ENCODE peak calls at places on chromosomes 3 and 15, in six cellular contexts. P is heart left ventricle; S is right atrium auricular region; H is SK-N-SH; Y is activated CD8-positive, alpha-beta T cell treated with anti-CD3 and anti-CD28 coated beads for 36 hours; R is H9. F is an unnamed sample.
A peak's percentile ranks its signal among the peaks of the same experiment; 100 is the strongest.

GRCh38 chr3:14770591-14770990 is 48.2 kb upstream of the FGD5 start:
- DNase-seq in P (no peak), S (peak; percentile 44), H (peak; percentile 12), Y (no peak), R (no peak), F (no peak)

GRCh38 chr3:134598813-134599563 is 51.8 kb downstream of the KY start:
- DNase-seq in P (no peak), S (no peak), H (no peak), Y (no peak), R (no peak), F (no peak)

GRCh38 chr15:59678171-59678570 is 10.9 kb downstream of the BNIP2 start:
- DNase-seq in P (no peak), S (no peak), H (no peak), Y (no peak), R (no peak), F (no peak)

GRCh38 chr3:70871909-70872656 is 559.6 kb upstream of the MDFIC2 start:
- DNase-seq in P (no peak), S (no peak), H (no peak), Y (no peak), R (no peak), F (peak; percentile 79)

GRCh38 chr3:8840556-8840955 is 71.1 kb upstream of the OXTR start:
- DNase-seq in P (no peak), S (no peak), H (no peak), Y (no peak), R (no peak), F (peak; percentile 83)

GRCh38 chr3:55620361-55621025 is 133.4 kb upstream of the WNT5A start:
- DNase-seq in P (no peak), S (no peak), H (no peak), Y (no peak), R (peak; percentile 42), F (peak; percentile 12)

GRCh38 chr3:48656841-48657281 is 5.8 kb downstream of the CELSR3 start:
- DNase-seq in P (no peak), S (no peak), H (no peak), Y (peak; percentile 57), R (peak; percentile 69), F (no peak)

GRCh38 chr15:57732526-57733331 is 26.2 kb downstream of the POLR2M start:
- DNase-seq in P (no peak), S (peak; percentile 68), H (peak; percentile 51), Y (peak; percentile 69), R (peak; percentile 60), F (peak; percentile 54)

GRCh38 chr3:175342196-175342595 is 483.1 kb downstream of the NAALADL2 start:
- DNase-seq in P (no peak), S (no peak), H (no peak), Y (no peak), R (no peak), F (peak; percentile 48)

GRCh38 chr15:68542771-68543544 is 35.8 kb upstream of the CORO2B start:
- DNase-seq in P (peak; percentile 86), S (peak; percentile 89), H (no peak), Y (no peak), R (no peak), F (peak; percentile 85)

GRCh38 chr3:42077785-42078184 is 13.4 kb upstream of the TRAK1 start:
- DNase-seq in P (peak; percentile 63), S (no peak), H (no peak), Y (no peak), R (no peak), F (no peak)

GRCh38 chr3:27423463-27423862 is 54.3 kb upstream of the NEK10 start:
- DNase-seq in P (no peak), S (no peak), H (peak; percentile 2), Y (no peak), R (no peak), F (peak; percentile 67)

GRCh38 chr3:144301863-144302262 is 330.2 kb downstream of the DIPK2A start:
- DNase-seq in P (no peak), S (no peak), H (no peak), Y (no peak), R (no peak), F (no peak)

GRCh38 chr15:92339361-92339760 is 54.3 kb upstream of the ST8SIA2 start:
- DNase-seq in P (no peak), S (no peak), H (no peak), Y (no peak), R (no peak), F (no peak)

GRCh38 chr3:57031622-57032541 is 28.6 kb upstream of the SPATA12 start:
- DNase-seq in P (no peak), S (no peak), H (no peak), Y (no peak), R (no peak), F (no peak)

GRCh38 chr15:29452881-29453731 is 183.5 kb upstream of the NSMCE3 start:
- DNase-seq in P (no peak), S (no peak), H (no peak), Y (no peak), R (no peak), F (no peak)

GRCh38 chr15:48414015-48414414 is 82.8 kb downstream of the DUT start:
- DNase-seq in P (no peak), S (peak; percentile 82), H (no peak), Y (no peak), R (no peak), F (peak; percentile 64)

GRCh38 chr3:148643389-148643840 is 54.3 kb upstream of the AGTR1 start:
- DNase-seq in P (no peak), S (no peak), H (no peak), Y (no peak), R (no peak), F (peak; percentile 80)

GRCh38 chr15:62603757-62604156 is 438.7 kb upstream of the C2CD4B start:
- DNase-seq in P (no peak), S (no peak), H (no peak), Y (no peak), R (no peak), F (peak; percentile 34)

GRCh38 chr3:27521179-27521871 is 37.1 kb upstream of the SLC4A7 start:
- DNase-seq in P (peak; percentile 49), S (peak; percentile 65), H (no peak), Y (no peak), R (no peak), F (peak; percentile 82)

GRCh38 chr3:13676618-13677017 is 127.7 kb downstream of the FBLN2 start:
- DNase-seq in P (no peak), S (no peak), H (no peak), Y (no peak), R (no peak), F (no peak)

GRCh38 chr3:13674538-13675185 is 125.7 kb downstream of the FBLN2 start:
- DNase-seq in P (no peak), S (no peak), H (no peak), Y (no peak), R (no peak), F (no peak)

GRCh38 chr3:13671536-13672233 is 122.8 kb downstream of the FBLN2 start:
- DNase-seq in P (no peak), S (no peak), H (no peak), Y (no peak), R (no peak), F (peak; percentile 22)

GRCh38 chr3:13670292-13670691 is 121.4 kb downstream of the FBLN2 start:
- DNase-seq in P (no peak), S (no peak), H (no peak), Y (no peak), R (no peak), F (no peak)

GRCh38 chr3:13673207-13673606 is 124.3 kb downstream of the FBLN2 start:
- DNase-seq in P (no peak), S (no peak), H (no peak), Y (no peak), R (no peak), F (peak; percentile 14)
- TF ChIP-seq CTCF in P (no peak), S (no peak), H (peak; percentile 34), Y (no peak), R (peak; percentile 68), F (peak; percentile 75)

GRCh38 chr3:180693656-180694055 is 14.4 kb upstream of the CCDC39 start:
- DNase-seq in P (no peak), S (no peak), H (no peak), Y (no peak), R (no peak), F (no peak)

GRCh38 chr3:180684807-180685206 is 5.5 kb upstream of the CCDC39 start:
- DNase-seq in P (no peak), S (no peak), H (no peak), Y (no peak), R (peak; percentile 28), F (no peak)

DNA sequence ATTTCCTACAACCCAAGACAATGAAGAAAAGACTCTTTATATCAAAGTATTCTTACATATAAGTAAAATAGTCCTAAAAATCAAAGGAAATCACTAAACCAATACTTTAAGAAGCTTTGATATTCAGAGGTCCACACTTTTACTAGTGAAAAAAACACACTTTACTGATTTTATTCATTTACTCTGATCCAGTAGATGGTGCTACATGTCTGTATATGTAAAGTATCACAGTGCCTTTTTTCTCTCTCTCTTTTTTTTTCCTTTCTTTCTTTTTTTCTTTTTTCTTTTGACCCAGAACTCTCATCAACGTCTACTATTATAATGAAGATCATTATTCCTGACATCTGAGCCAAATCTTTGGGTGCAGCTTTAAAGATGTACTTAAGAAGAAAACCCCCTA is 10.8 kb upstream of the CCDC39 start:
- DNase-seq in P (no peak), S (no peak), H (no peak), Y (no peak), R (no peak), F (no peak)
- TF ChIP-seq CTCF in P (no peak), S (no peak), H (peak; percentile 33), Y (no peak), R (peak; percentile 64), F (peak; percentile 39)

DNA sequence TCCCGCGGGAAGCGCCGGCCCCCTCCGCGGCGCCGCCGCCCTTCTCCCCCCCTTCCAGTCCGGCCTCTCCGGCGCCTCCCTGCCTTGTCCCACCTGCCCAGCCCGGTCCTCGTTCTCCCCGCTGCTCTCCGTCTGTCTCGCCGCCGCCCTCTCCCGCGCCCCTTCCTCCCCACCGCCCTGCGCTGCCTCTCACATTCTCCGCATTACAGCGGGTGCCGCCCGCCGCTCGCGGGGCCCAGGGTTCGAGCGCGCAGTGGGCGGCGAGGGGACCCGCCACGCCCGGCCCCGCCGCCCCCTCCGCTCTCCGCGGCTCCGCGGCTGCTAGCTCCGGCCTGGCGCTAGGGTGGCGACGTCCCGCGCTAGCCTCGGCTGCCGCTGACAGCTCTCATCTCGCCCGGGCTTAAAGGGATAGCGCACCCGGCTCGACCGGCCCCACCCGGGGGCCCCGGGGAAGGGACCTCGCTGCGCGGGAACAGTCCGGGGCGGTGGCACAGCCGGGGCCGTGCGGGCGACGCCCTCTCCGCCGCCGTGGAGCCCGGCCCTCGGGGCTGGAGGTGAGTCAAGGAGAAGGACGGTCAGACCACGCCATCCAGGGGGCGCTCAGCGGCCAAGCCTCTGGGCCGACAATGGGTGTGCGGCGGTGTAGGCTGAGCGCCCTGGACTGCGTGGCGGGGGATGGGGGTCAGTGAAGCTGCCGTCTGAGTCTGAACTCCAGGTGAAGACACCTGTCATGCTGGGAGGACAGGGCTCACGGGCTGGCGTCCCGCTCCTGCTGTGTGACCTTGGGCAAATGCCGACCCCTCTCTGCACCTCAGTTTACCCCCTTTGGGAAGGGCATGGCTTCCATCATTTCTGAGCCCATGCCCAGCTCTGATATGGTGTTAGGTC is 187.4 kb upstream of the LINGO1 start:
- DNase-seq in P (no peak), S (no peak), H (peak; percentile 81), Y (no peak), R (peak; percentile 77), F (no peak)
- TF ChIP-seq CTCF in P (peak; percentile 16), S (peak; percentile 42), H (peak; percentile 32), Y (no peak), R (peak; percentile 64), F (peak; percentile 30)

DNA sequence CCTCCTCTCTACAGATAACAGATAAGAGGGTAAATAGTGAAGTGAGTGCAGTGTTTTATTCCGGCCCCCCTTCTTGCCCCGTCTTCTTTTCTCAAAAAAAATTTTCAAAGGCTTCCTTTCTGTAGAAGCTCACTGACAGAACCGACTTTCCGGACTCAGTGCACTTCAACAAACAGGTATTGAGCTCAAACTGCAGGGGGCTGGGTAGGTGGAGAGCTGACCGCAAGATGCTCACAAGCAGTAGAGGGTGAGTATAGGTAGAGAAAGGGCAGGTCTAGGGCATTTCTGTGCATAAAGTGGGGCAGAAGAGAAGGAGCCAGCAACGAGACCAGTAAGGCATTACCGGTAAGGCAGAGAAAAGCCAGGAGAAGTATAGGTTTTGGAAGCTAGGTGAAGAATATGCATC is 97.2 kb downstream of the ST6GAL1 start:
- DNase-seq in P (no peak), S (no peak), H (no peak), Y (peak; percentile 78), R (no peak), F (no peak)
- TF ChIP-seq CTCF in P (no peak), S (no peak), H (no peak), Y (no peak), R (no peak), F (no peak)